ENCODE peak calls at places on chromosomes 12 and 14, in six cellular contexts. E, B, L, K, F and A are unnamed samples.

GRCh38 chr12:288687-289086 is 26.1 kb upstream of the SLC6A13 start:
- DNase-seq in E (no peak), B (no peak), L (no peak), K (peak; percentile 57), F (no peak), A (peak; percentile 51)

GRCh38 chr14:102737402-102738372 is 39.6 kb upstream of the TRAF3 start:
- DNase-seq in E (no peak), B (no peak), L (no peak), K (no peak), F (no peak), A (no peak)

GRCh38 chr14:94056579-94057308 is 24.3 kb downstream of the DDX24 start:
- DNase-seq in E (no peak), B (no peak), L (no peak), K (peak; percentile 44), F (no peak), A (no peak)

GRCh38 chr12:25992026-25992782 is 33.7 kb downstream of the RASSF8 start:
- DNase-seq in E (no peak), B (no peak), L (no peak), K (no peak), F (no peak), A (peak; percentile 25)

GRCh38 chr14:104161601-104162367 is 23.4 kb downstream of the KIF26A start:
- DNase-seq in E (peak; percentile 62), B (no peak), L (no peak), K (no peak), F (no peak), A (no peak)

GRCh38 chr12:132761032-132761910 is at the start of gene ANKLE2:
- DNase-seq in E (peak; percentile 71), B (peak; percentile 86), L (peak; percentile 34), K (peak; percentile 59), F (peak; percentile 54), A (peak; percentile 65)

GRCh38 chr12:5520831-5521230 is 88.9 kb downstream of the NTF3 start:
- DNase-seq in E (no peak), B (no peak), L (no peak), K (no peak), F (no peak), A (no peak)

GRCh38 chr14:67411820-67412421 is at the start of gene PLEK2:
- DNase-seq in E (no peak), B (peak; percentile 46), L (peak; percentile 78), K (peak; percentile 41), F (no peak), A (peak; percentile 79)

GRCh38 chr14:91980157-91980556 is 32.7 kb upstream of the FBLN5 start:
- DNase-seq in E (no peak), B (peak; percentile 71), L (peak; percentile 82), K (peak; percentile 82), F (no peak), A (no peak)

GRCh38 chr12:5172886-5173285 is 129.2 kb downstream of the KCNA5 start:
- DNase-seq in E (no peak), B (no peak), L (no peak), K (no peak), F (no peak), A (no peak)

GRCh38 chr14:22549981-22550670 is 38.9 kb downstream of the DAD1 start:
- DNase-seq in E (no peak), B (no peak), L (no peak), K (peak; percentile 42), F (no peak), A (no peak)

GRCh38 chr12:91811481-91812287 is 334.0 kb downstream of the BTG1 start:
- DNase-seq in E (peak; percentile 54), B (peak; percentile 27), L (peak; percentile 28), K (peak; percentile 84), F (peak; percentile 73), A (peak; percentile 82)

GRCh38 chr14:72810201-72810600 is 83.7 kb downstream of the DPF3 start:
- DNase-seq in E (no peak), B (no peak), L (no peak), K (no peak), F (no peak), A (no peak)

GRCh38 chr12:22230280-22230794 is 104.2 kb downstream of the ST8SIA1 start:
- DNase-seq in E (no peak), B (peak; percentile 30), L (no peak), K (no peak), F (no peak), A (no peak)

GRCh38 chr14:65243766-65244442 is 141.6 kb upstream of the MAX start:
- DNase-seq in E (no peak), B (no peak), L (no peak), K (no peak), F (no peak), A (no peak)

GRCh38 chr14:69694730-69695663 is 71.9 kb upstream of the SRSF5 start:
- DNase-seq in E (no peak), B (no peak), L (no peak), K (peak; percentile 50), F (no peak), A (no peak)

GRCh38 chr12:28961948-28962384 is 187.1 kb upstream of the FAR2 start:
- DNase-seq in E (no peak), B (no peak), L (no peak), K (peak; percentile 70), F (no peak), A (no peak)

GRCh38 chr12:41365653-41366131 is 177.6 kb downstream of the PDZRN4 start:
- DNase-seq in E (peak; percentile 62), B (no peak), L (no peak), K (no peak), F (no peak), A (no peak)

GRCh38 chr14:94175403-94176146 is 1.5 kb downstream of the PPP4R4 start:
- DNase-seq in E (peak; percentile 68), B (no peak), L (no peak), K (no peak), F (no peak), A (no peak)

GRCh38 chr14:90658541-90658967 is 157.7 kb downstream of the TTC7B start:
- DNase-seq in E (no peak), B (peak; percentile 61), L (no peak), K (peak; percentile 48), F (no peak), A (peak; percentile 21)

GRCh38 chr12:94793191-94793595 is 142.8 kb upstream of the TMCC3 start:
- DNase-seq in E (no peak), B (no peak), L (no peak), K (no peak), F (no peak), A (no peak)

GRCh38 chr12:54134850-54135249 is 53.9 kb downstream of the SMUG1 start:
- DNase-seq in E (peak; percentile 42), B (no peak), L (no peak), K (no peak), F (no peak), A (no peak)

GRCh38 chr14:68420354-68420753 is 372.5 kb downstream of the ZFP36L1 start:
- DNase-seq in E (no peak), B (no peak), L (no peak), K (no peak), F (no peak), A (no peak)